ENCODE peak calls at places on chromosome 13, in four cellular contexts. Y, G, E and U are unnamed samples.
A peak's percentile ranks its signal among the peaks of the same experiment; 100 is the strongest.

GRCh38 chr13:28094311-28094710 is 6.1 kb downstream of the FLT3 start:
- DNase-seq in E (no peak), G (no peak), Y (no peak), U (peak; percentile 52)

GRCh38 chr13:76677047-76677446 is 209.2 kb downstream of the KCTD12 start:
- DNase-seq in G (no peak), E (no peak), Y (no peak), U (no peak)

GRCh38 chr13:73215807-73216206 is 157.0 kb downstream of the KLF5 start:
- DNase-seq in G (no peak), Y (no peak), E (no peak), U (no peak)

GRCh38 chr13:65787087-65787486 is 1443.0 kb downstream of the PCDH9 start:
- DNase-seq in Y (no peak), E (no peak), G (no peak), U (no peak)

GRCh38 chr13:93496985-93497673 is 270.5 kb downstream of the GPC6 start:
- DNase-seq in Y (no peak), E (no peak), G (no peak), U (no peak)

GRCh38 chr13:24279706-24280105 is 29.7 kb upstream of the C1QTNF9 start:
- DNase-seq in Y (no peak), E (no peak), G (no peak), U (no peak)

GRCh38 chr13:71169125-71169524 is 697.9 kb downstream of the DACH1 start:
- DNase-seq in G (no peak), E (no peak), Y (no peak), U (no peak)

GRCh38 chr13:23859904-23860303 is 29.3 kb downstream of the MIPEP start:
- DNase-seq in E (no peak), Y (no peak), G (peak; percentile 10), U (no peak)

GRCh38 chr13:37338721-37339120 is 233.3 kb upstream of the CSNK1A1L start:
- DNase-seq in E (no peak), Y (no peak), G (no peak), U (no peak)

GRCh38 chr13:59744747-59745394 is 418.9 kb downstream of the DIAPH3 start:
- DNase-seq in G (no peak), Y (no peak), E (no peak), U (no peak)

GRCh38 chr13:110644892-110645521 is 29.7 kb downstream of the NAXD start:
- DNase-seq in Y (peak; percentile 74), E (no peak), G (no peak), U (peak; percentile 95)

GRCh38 chr13:46687810-46688209 is 109.2 kb downstream of the ESD start:
- DNase-seq in E (no peak), G (peak; percentile 46), Y (no peak), U (no peak)

GRCh38 chr13:24161010-24161775 is 673 bp downstream of the SPATA13 start:
- DNase-seq in G (peak; percentile 6), Y (peak; percentile 54), E (no peak), U (peak; percentile 17)

GRCh38 chr13:73835138-73835721 is 299.0 kb downstream of the KLF12 start:
- DNase-seq in G (peak; percentile 22), E (peak; percentile 30), Y (no peak), U (peak; percentile 3)

GRCh38 chr13:34070006-34070405 is 252.1 kb downstream of the RFC3 start:
- DNase-seq in Y (no peak), E (no peak), G (no peak), U (no peak)

GRCh38 chr13:91889641-91890040 is 491.2 kb downstream of the GPC5 start:
- DNase-seq in E (no peak), G (no peak), Y (no peak), U (no peak)

GRCh38 chr13:73870970-73871935 is 263.0 kb downstream of the KLF12 start:
- DNase-seq in Y (no peak), G (no peak), E (no peak), U (no peak)

GRCh38 chr13:67844544-67844943 is 614.4 kb upstream of the PCDH9 start:
- DNase-seq in G (no peak), Y (no peak), E (no peak), U (no peak)

GRCh38 chr13:60268203-60268555 is 104.5 kb upstream of the DIAPH3 start:
- DNase-seq in Y (no peak), G (no peak), E (no peak), U (no peak)

GRCh38 chr13:96925869-96926628 is 68.2 kb downstream of the OXGR1 start:
- DNase-seq in G (no peak), E (no peak), Y (no peak), U (no peak)

GRCh38 chr13:75481176-75482069 is 546 bp downstream of the TBC1D4 start:
- DNase-seq in E (no peak), G (peak; percentile 12), Y (peak; percentile 17), U (peak; percentile 17)

GRCh38 chr13:113793718-113794085 is 34.7 kb downstream of the TMEM255B start:
- DNase-seq in E (no peak), Y (no peak), G (no peak), U (no peak)

GRCh38 chr13:65600702-65601101 is 1629.4 kb downstream of the PCDH9 start:
- DNase-seq in E (no peak), Y (no peak), G (no peak), U (no peak)

GRCh38 chr13:79491715-79492114 is 10.8 kb downstream of the NDFIP2 start:
- DNase-seq in G (no peak), Y (no peak), E (no peak), U (no peak)

GRCh38 chr13:47933688-47934011 is 67.4 kb downstream of the SUCLA2 start:
- DNase-seq in G (no peak), Y (no peak), E (no peak), U (peak; percentile 61)

GRCh38 chr13:47934371-47934770 is 66.7 kb downstream of the SUCLA2 start:
- DNase-seq in Y (no peak), G (no peak), E (no peak), U (no peak)

GRCh38 chr13:47932953-47933687 is 68.0 kb downstream of the SUCLA2 start:
- DNase-seq in G (no peak), Y (no peak), E (no peak), U (peak; percentile 12)

GRCh38 chr13:47929156-47929555 is 71.9 kb downstream of the SUCLA2 start:
- DNase-seq in E (no peak), Y (no peak), G (no peak), U (no peak)

DNA sequence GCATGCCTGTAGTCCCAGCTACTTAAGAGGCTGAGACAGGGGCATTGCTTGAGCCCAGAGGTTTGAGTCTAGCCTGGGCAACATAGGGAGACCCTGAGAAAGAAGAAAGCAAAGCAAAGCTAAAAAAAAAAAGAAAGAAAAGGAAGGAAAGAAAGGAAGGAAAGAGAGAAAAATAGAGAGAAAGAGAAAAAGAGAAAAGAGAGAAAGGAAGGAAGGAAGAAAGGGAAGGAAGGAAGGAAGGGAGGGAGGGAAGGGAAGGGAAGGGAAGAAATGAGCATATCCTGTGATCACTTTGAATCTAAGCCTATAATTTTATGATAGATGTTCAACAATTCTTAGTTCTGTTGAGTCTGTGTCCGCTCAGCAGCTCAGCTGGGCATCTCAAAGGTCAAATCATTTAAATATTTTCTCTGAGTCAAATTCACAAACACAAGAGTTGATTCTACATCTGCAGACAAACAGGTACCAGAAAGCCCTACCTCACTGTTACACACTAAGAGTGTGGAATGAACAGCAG is 70.4 kb downstream of the SUCLA2 start:
- DNase-seq in Y (no peak), G (no peak), E (no peak), U (no peak)
- TF ChIP-seq SPI1 in Y (no peak), G (no peak), E (no peak), U (no peak)

DNA sequence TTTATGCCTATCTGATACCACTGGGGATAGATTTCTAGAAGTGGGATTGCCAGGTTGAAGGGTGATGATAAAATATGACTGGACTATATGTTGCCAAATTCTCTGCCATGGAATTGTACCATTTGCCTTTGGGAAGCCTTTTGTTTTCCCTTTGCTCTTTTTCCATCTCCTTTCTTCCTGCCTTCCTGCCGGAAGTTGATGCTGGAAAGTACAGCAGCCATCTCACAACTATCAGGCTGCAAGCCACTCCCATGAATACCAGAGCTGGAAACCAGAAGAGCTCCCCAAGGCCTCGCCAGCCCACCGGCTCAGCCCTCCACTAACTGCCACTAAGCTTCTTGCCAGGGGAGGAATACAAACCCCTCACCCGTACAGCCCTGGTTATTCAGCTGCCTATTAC is 29.7 kb downstream of the ZIC5 start:
- DNase-seq in G (no peak), E (no peak), Y (no peak), U (no peak)
- TF ChIP-seq SPI1 in G (no peak), E (no peak), Y (no peak), U (no peak)

GRCh38 chr13:102903659-102904407 is 58.0 kb downstream of the ERCC5 start:
- DNase-seq in Y (no peak), G (peak; percentile 7), E (no peak), U (no peak)

GRCh38 chr13:102904408-102904862 is 58.6 kb downstream of the ERCC5 start:
- DNase-seq in E (no peak), Y (no peak), G (no peak), U (no peak)

GRCh38 chr13:102901615-102902305 is 55.9 kb downstream of the ERCC5 start:
- DNase-seq in G (no peak), E (no peak), Y (no peak), U (no peak)

GRCh38 chr13:102901056-102901455 is 55.2 kb downstream of the ERCC5 start:
- DNase-seq in E (no peak), Y (no peak), G (no peak), U (no peak)

DNA sequence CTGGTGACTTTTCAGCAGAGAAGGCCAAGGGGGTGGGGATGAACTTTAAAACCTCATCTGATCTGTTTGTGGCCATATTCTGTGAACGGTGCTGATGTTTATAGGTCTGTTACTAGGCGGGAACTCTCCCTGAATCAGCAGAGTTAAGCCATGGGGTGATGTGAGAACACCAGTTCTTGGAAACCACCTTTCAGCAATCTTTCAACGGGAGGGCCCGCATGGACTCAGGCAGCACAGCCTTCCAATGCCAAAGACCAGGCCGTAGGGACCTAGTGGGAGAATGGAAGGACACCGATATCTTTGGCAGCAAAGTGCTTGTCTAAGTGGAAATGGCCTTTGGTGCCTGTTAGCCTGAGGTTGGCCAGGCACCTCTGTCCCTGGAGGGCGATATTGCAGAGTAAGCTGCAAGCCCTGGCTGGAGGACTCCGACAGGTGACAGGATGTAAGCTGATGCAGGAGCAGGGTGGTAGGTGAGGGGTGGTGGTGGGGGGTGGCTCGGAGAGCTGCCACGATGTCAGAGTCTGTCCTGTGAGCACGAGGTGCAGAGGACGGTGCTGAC is 57.0 kb downstream of the ERCC5 start:
- DNase-seq in G (no peak), Y (no peak), E (no peak), U (no peak)
- TF ChIP-seq SPI1 in G (no peak), Y (no peak), E (no peak), U (no peak)

GRCh38 chr13:29892149-29892548 is 41.7 kb upstream of the UBL3 start:
- DNase-seq in Y (no peak), E (no peak), G (no peak), U (no peak)
- TF ChIP-seq SPI1 in Y (no peak), E (no peak), G (no peak), U (no peak)

GRCh38 chr13:42078113-42078769 is 29.8 kb downstream of the DGKH start:
- DNase-seq in E (no peak), Y (no peak), G (no peak), U (no peak)
- TF ChIP-seq SPI1 in E (no peak), Y (no peak), G (no peak), U (no peak)

GRCh38 chr13:85666356-85666755 is 132.9 kb downstream of the SLITRK6 start:
- DNase-seq in G (no peak), E (no peak), Y (no peak), U (no peak)

GRCh38 chr13:85659493-85659892 is 139.7 kb downstream of the SLITRK6 start:
- DNase-seq in Y (no peak), E (no peak), G (no peak), U (peak; percentile 53)

GRCh38 chr13:85661639-85662038 is 137.6 kb downstream of the SLITRK6 start:
- DNase-seq in Y (no peak), E (no peak), G (no peak), U (no peak)

GRCh38 chr13:85665286-85665685 is 133.9 kb downstream of the SLITRK6 start:
- DNase-seq in G (no peak), Y (no peak), E (no peak), U (no peak)
- TF ChIP-seq SPI1 in G (no peak), Y (no peak), E (no peak), U (no peak)

GRCh38 chr13:95552539-95553270 is at the start of gene CLDN10:
- DNase-seq in E (no peak), Y (no peak), G (peak; percentile 11), U (no peak)
- TF ChIP-seq SPI1 in E (no peak), Y (no peak), G (no peak), U (no peak)